ENCODE peak calls at places on chromosome 19, in six cellular contexts. F, J, U, S, H and K are unnamed samples.

GRCh38 chr19:57026476-57026875 is 93.3 kb upstream of the USP29 start:
- DNase-seq in F (no peak), J (no peak), U (no peak), S (no peak), H (no peak), K (no peak)

GRCh38 chr19:29694669-29695627 is 20.1 kb downstream of the C19orf12 start:
- DNase-seq in F (peak), J (no peak), U (no peak), S (peak), H (peak), K (no peak)

GRCh38 chr19:30222993-30223865 is 149.0 kb upstream of the ZNF536 start:
- DNase-seq in F (no peak), J (no peak), U (no peak), S (no peak), H (no peak), K (no peak)

GRCh38 chr19:17098326-17098725 is 22.7 kb downstream of the MYO9B start:
- DNase-seq in F (no peak), J (no peak), U (no peak), S (no peak), H (no peak), K (no peak)

GRCh38 chr19:17325881-17326594 is 8.6 kb downstream of the ANO8 start:
- DNase-seq in F (no peak), J (no peak), U (no peak), S (no peak), H (no peak), K (no peak)

GRCh38 chr19:49271080-49271753 is 53.8 kb downstream of the SLC6A16 start:
- DNase-seq in F (no peak), J (no peak), U (no peak), S (no peak), H (no peak), K (no peak)

GRCh38 chr19:9054768-9055167 is 32.1 kb upstream of the OR1M1 start:
- DNase-seq in F (peak), J (no peak), U (no peak), S (no peak), H (no peak), K (no peak)

GRCh38 chr19:53131085-53131484 is 1.6 kb downstream of the ZNF415 start:
- DNase-seq in F (no peak), J (no peak), U (no peak), S (no peak), H (no peak), K (no peak)

GRCh38 chr19:16180611-16181010 is 4.6 kb upstream of the FAM32A start:
- DNase-seq in F (no peak), J (no peak), U (no peak), S (no peak), H (no peak), K (no peak)

GRCh38 chr19:2168619-2169424 is 5.1 kb downstream of the DOT1L start:
- DNase-seq in F (peak), J (peak), U (no peak), S (no peak), H (peak), K (peak)

GRCh38 chr19:49335071-49335783 is at the start of gene CD37:
- DNase-seq in F (no peak), J (no peak), U (no peak), S (peak), H (peak), K (no peak)

GRCh38 chr19:43594710-43595604 is 977 bp downstream of the IRGQ start:
- DNase-seq in F (peak), J (no peak), U (no peak), S (peak), H (peak), K (no peak)

GRCh38 chr19:41563847-41564514 is 12.0 kb upstream of the CEACAM21 start:
- DNase-seq in F (no peak), J (no peak), U (no peak), S (no peak), H (peak), K (no peak)

GRCh38 chr19:17358395-17358794 is 18.7 kb downstream of the PLVAP start:
- DNase-seq in F (no peak), J (no peak), U (no peak), S (no peak), H (no peak), K (no peak)

GRCh38 chr19:47381653-47382279 is 32.7 kb downstream of the DHX34 start:
- DNase-seq in F (no peak), J (no peak), U (no peak), S (no peak), H (peak), K (no peak)

GRCh38 chr19:50300814-50301606 is 28.2 kb downstream of the KCNC3 start:
- DNase-seq in F (no peak), J (no peak), U (no peak), S (no peak), H (no peak), K (peak)

GRCh38 chr19:7605490-7606222 is 10.0 kb downstream of the CAMSAP3 start:
- DNase-seq in F (no peak), J (no peak), U (no peak), S (no peak), H (no peak), K (no peak)

GRCh38 chr19:48646912-48647216 is 877 bp upstream of the CA11 start:
- DNase-seq in F (no peak), J (no peak), U (no peak), S (no peak), H (no peak), K (no peak)

GRCh38 chr19:41320568-41320967 is 10.6 kb downstream of the CCDC97 start:
- DNase-seq in F (no peak), J (no peak), U (no peak), S (no peak), H (no peak), K (no peak)

GRCh38 chr19:8445488-8446001 is 770 bp downstream of the HNRNPM start:
- DNase-seq in F (peak), J (peak), U (no peak), S (peak), H (no peak), K (no peak)

GRCh38 chr19:53785196-53785889 is 38.8 kb downstream of the NLRP12 start:
- DNase-seq in F (no peak), J (no peak), U (no peak), S (no peak), H (no peak), K (no peak)

GRCh38 chr19:4327252-4327876 is 11.3 kb downstream of the STAP2 start:
- DNase-seq in F (peak), J (peak), U (peak), S (no peak), H (peak), K (no peak)

GRCh38 chr19:11375143-11375948 is 880 bp downstream of the SWSAP1 start:
- DNase-seq in F (no peak), J (no peak), U (no peak), S (peak), H (peak), K (no peak)

GRCh38 chr19:39104104-39104708 is 20.0 kb downstream of the ACP7 start:
- DNase-seq in F (no peak), J (no peak), U (no peak), S (no peak), H (no peak), K (no peak)

GRCh38 chr19:1172353-1173159 is 1.5 kb downstream of the SBNO2 start:
- DNase-seq in F (no peak), J (no peak), U (no peak), S (no peak), H (no peak), K (no peak)

GRCh38 chr19:13979224-13979623 is 26.9 kb downstream of the RFX1 start:
- DNase-seq in F (no peak), J (no peak), U (no peak), S (no peak), H (no peak), K (no peak)

GRCh38 chr19:46731007-46731501 is 14.1 kb upstream of the PRKD2 start:
- DNase-seq in F (no peak), J (no peak), U (no peak), S (no peak), H (no peak), K (peak)

GRCh38 chr19:58212336-58213074 is 16.2 kb upstream of the ZNF544 start:
- DNase-seq in F (no peak), J (no peak), U (no peak), S (no peak), H (no peak), K (no peak)

GRCh38 chr19:1154731-1155351 is 19.2 kb downstream of the SBNO2 start:
- DNase-seq in F (no peak), J (peak), U (no peak), S (no peak), H (no peak), K (no peak)

GRCh38 chr19:17156947-17157302 is 58.2 kb upstream of the USE1 start:
- DNase-seq in F (no peak), J (no peak), U (no peak), S (no peak), H (peak), K (no peak)